ENCODE peak calls at places on chromosomes 12 and 14, in four cellular contexts. G is CD4-positive, alpha-beta T cell; J is kidney tubule cell; F is GDM1. W is an unnamed sample.

GRCh38 chr12:91637789-91638624 is 455.4 kb upstream of the DCN start:
- DNase-seq in G (no peak), F (no peak), J (no peak), W (no peak)

GRCh38 chr14:100239200-100239839 is 376 bp downstream of the YY1 start:
- DNase-seq in F (no peak), J (no peak), G (peak), W (peak)

GRCh38 chr12:76312314-76312713 is 35.9 kb downstream of the BBS10 start:
- DNase-seq in G (no peak), J (no peak), F (no peak), W (no peak)

GRCh38 chr12:105729931-105730330 is 399.4 kb downstream of the C12orf75 start:
- DNase-seq in J (no peak), G (no peak), F (no peak), W (no peak)

GRCh38 chr14:68779761-68780323 is 13.0 kb downstream of the ZFP36L1 start:
- DNase-seq in G (peak), F (no peak), J (peak), W (peak)

GRCh38 chr14:91607322-91608047 is 97.4 kb upstream of the PPP4R3A start:
- DNase-seq in G (no peak), J (no peak), F (no peak), W (no peak)

GRCh38 chr12:105445261-105446015 is 114.9 kb downstream of the C12orf75 start:
- DNase-seq in G (no peak), J (peak), F (no peak), W (no peak)

GRCh38 chr12:124259168-124260066 is 35.5 kb upstream of the RFLNA start:
- DNase-seq in J (no peak), G (no peak), F (peak), W (no peak)

GRCh38 chr12:13368431-13368830 is 171.9 kb downstream of the EMP1 start:
- DNase-seq in G (no peak), J (no peak), F (no peak), W (no peak)

GRCh38 chr12:6363330-6364036 is 11.9 kb downstream of the SCNN1A start:
- DNase-seq in J (peak), G (peak), F (no peak), W (peak)

GRCh38 chr12:109580272-109580671 is 6.7 kb downstream of the MVK start:
- DNase-seq in J (no peak), F (no peak), G (no peak), W (no peak)

GRCh38 chr14:42535397-42535796 is 928.7 kb downstream of the LRFN5 start:
- DNase-seq in J (no peak), G (no peak), F (no peak), W (no peak)

GRCh38 chr12:17528394-17528793 is 561.6 kb downstream of the RERGL start:
- DNase-seq in F (no peak), G (no peak), J (no peak), W (no peak)

GRCh38 chr12:57006809-57007475 is 596 bp upstream of the ZBTB39 start:
- DNase-seq in F (no peak), J (no peak), G (no peak), W (no peak)

GRCh38 chr12:48815281-48816110 is 2.8 kb upstream of the CACNB3 start:
- DNase-seq in F (peak), J (peak), G (no peak), W (no peak)

GRCh38 chr12:77372026-77372425 is 306.7 kb upstream of the E2F7 start:
- DNase-seq in F (no peak), G (no peak), J (no peak), W (no peak)

GRCh38 chr12:34218193-34219045 is 196.1 kb downstream of the ALG10 start:
- DNase-seq in F (peak), J (peak), G (peak), W (peak)

GRCh38 chr14:85565862-85566296 is 35.9 kb downstream of the FLRT2 start:
- DNase-seq in J (peak), F (no peak), G (no peak), W (no peak)